ENCODE peak calls at places on chromosomes 13 and 19, in four cellular contexts. T, P, Y and Z are unnamed samples.

GRCh38 chr13:108915634-108916497 is 286.5 kb downstream of the MYO16 start:
- DNase-seq in T (no peak), P (peak), Y (peak), Z (peak)

GRCh38 chr19:19538767-19539166 is 702 bp downstream of the CILP2 start:
- DNase-seq in T (no peak), P (no peak), Y (no peak), Z (no peak)

GRCh38 chr13:45921337-45921736 is 69.8 kb upstream of the SIAH3 start:
- DNase-seq in T (no peak), P (no peak), Y (no peak), Z (no peak)

GRCh38 chr13:76754414-76754813 is 131.8 kb downstream of the KCTD12 start:
- DNase-seq in T (no peak), P (no peak), Y (no peak), Z (no peak)

GRCh38 chr19:3027981-3028304 is 1.1 kb downstream of the TLE2 start:
- DNase-seq in T (no peak), P (peak), Y (no peak), Z (no peak)

GRCh38 chr13:29569253-29570057 is 26.0 kb downstream of the SLC7A1 start:
- DNase-seq in T (no peak), P (peak), Y (no peak), Z (no peak)

GRCh38 chr13:108425056-108425455 is 155.5 kb downstream of the TNFSF13B start:
- DNase-seq in T (no peak), P (no peak), Y (no peak), Z (no peak)

GRCh38 chr13:96229356-96229755 is 139.4 kb downstream of the HS6ST3 start:
- DNase-seq in T (no peak), P (no peak), Y (peak), Z (no peak)

GRCh38 chr19:2270157-2270571 is 11.8 kb downstream of the PEAK3 start:
- DNase-seq in T (peak), P (peak), Y (peak), Z (no peak)

GRCh38 chr19:53579518-53579917 is 41.6 kb downstream of the ZNF331 start:
- DNase-seq in T (no peak), P (no peak), Y (no peak), Z (no peak)

GRCh38 chr13:77511552-77511951 is 24.0 kb upstream of the SCEL start:
- DNase-seq in T (no peak), P (no peak), Y (no peak), Z (no peak)

GRCh38 chr13:111886217-111886945 is 180.6 kb upstream of the SOX1 start:
- DNase-seq in T (no peak), P (no peak), Y (no peak), Z (no peak)

GRCh38 chr19:43534811-43535761 is 2.1 kb downstream of the ZNF575 start:
- DNase-seq in T (peak), P (peak), Y (peak), Z (peak)

GRCh38 chr13:24348797-24349515 is 39.6 kb downstream of the C1QTNF9 start:
- DNase-seq in T (no peak), P (peak), Y (no peak), Z (no peak)

GRCh38 chr13:37985281-37985680 is 115.7 kb upstream of the TRPC4 start:
- DNase-seq in T (no peak), P (no peak), Y (no peak), Z (no peak)

GRCh38 chr13:68304287-68304893 is 1074.3 kb upstream of the PCDH9 start:
- DNase-seq in T (no peak), P (no peak), Y (no peak), Z (no peak)

GRCh38 chr13:63190742-63191141 is 1775.1 kb upstream of the PCDH20 start:
- DNase-seq in T (no peak), P (no peak), Y (no peak), Z (no peak)

DNA sequence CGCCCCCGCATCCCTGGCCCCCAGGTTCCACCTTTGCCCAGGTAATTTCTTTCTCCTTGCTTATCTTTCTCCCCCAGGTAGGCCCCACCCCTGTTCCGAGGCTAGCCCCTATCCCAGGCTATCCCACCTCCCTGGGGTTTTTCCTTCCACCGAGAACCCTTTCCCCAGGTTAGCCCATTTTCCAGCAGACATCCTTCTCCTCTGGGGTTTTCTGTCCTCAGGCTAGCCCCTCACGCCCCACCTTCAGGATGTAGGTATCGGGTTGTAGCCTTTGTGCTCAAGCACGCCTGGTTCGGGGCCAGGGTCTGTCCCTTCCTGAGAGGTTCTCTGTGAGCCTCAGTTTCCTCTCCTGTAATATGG is 835 bp downstream of the FSD1 start:
- DNase-seq in T (no peak), P (no peak), Y (peak), Z (no peak)
- H3K4me3 ChIP-seq in T (no peak), P (no peak), Y (no peak), Z (no peak)

DNA sequence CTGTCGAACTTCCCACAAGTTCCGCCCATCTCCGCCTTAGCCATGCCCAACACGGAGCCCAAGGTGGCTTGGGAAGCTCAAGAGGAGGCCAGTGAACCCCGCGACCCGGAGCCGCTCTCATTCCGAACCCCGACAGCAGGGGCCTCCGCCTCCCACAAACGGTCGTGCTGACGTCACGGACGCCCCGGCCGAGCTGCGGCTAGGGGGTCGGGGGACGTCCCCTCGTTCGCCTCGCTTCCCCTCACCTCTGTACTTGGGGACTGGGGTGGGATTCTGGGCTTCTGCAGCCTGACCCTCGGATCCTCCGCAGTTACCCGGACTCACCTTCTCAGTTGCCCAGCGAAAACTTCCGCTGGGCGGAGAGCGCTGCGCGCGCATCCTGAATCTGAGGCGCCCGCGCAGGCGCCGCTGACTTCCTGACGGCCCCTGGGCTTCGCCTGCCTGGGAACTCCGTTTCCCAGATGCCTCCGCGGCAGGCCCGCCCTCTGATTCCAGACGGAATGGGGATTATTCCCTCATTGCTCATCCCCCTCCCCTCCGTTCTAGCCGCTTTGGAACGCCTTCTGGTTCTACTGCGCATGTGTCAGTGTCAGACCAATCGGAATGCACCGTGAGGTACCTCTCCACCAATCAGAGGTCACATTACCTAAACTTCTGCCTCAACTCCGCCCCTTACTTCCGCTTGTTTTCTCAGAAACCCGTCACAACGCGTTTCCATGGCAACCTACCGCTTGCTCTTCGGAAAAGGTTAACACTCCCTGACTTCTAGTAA is at the start of gene VRK3:
- DNase-seq in T (peak), P (peak), Y (peak), Z (peak)
- TF ChIP-seq EP300 in T (no peak), P (no peak), Y (no peak), Z (peak)

GRCh38 chr13:48586591-48587103 is 53.8 kb upstream of the RCBTB2 start:
- DNase-seq in T (no peak), P (no peak), Y (peak), Z (no peak)

GRCh38 chr13:48585456-48585840 is 52.6 kb upstream of the RCBTB2 start:
- DNase-seq in T (no peak), P (peak), Y (no peak), Z (no peak)

GRCh38 chr13:48582086-48582485 is 49.2 kb upstream of the RCBTB2 start:
- DNase-seq in T (no peak), P (no peak), Y (no peak), Z (no peak)

GRCh38 chr13:48580886-48581285 is 48.0 kb upstream of the RCBTB2 start:
- DNase-seq in T (no peak), P (no peak), Y (no peak), Z (no peak)

DNA sequence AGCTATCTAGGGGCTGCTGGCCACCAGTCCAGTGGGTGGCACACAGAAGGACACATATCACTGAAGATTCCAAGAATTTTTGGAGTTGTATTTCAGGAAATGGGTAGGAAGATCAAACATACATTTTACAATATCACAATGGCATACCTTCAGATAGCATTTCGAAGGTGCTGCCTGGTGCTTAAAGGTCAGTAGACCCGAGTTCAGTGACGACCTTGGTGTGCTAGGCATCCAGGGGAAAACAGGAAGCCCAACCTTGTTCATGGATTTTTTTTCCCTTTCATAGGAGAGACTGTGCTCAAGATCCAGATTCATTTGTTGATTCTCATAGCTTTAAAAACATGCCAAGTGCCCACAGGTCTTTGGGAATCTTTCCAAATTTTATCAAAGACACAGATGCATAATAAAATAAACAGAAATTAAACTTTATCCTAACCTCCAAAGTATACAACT is 51.0 kb upstream of the RCBTB2 start:
- DNase-seq in T (no peak), P (no peak), Y (no peak), Z (no peak)
- TF ChIP-seq CTCF in T (no peak), P (no peak), Y (no peak), Z (no peak)

GRCh38 chr13:112969692-112970338 is 801 bp downstream of the MCF2L start:
- DNase-seq in T (no peak), P (peak), Y (no peak), Z (no peak)
- H3K4me3 ChIP-seq in T (peak), P (peak), Y (no peak), Z (peak)

DNA sequence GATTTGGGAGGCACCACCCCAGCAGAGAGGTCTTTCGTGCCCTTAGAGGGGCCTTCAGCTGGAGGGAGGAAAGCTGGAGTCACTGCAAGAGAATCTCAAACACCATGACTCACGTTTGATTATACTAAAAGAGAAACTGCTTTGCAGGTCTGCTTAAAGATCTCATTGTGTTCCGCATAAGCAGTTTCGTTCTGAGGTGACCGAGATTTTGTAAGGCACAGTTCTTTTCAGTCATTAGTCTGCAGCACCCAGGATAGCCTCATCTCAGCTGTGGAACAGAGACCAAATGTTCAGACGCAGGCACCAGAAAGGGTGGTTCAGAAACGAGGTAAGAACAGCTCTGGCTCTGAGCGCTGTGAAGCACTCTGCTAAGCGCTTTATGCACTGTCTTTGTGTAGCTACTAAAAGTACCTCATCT is 71.2 kb upstream of the GTF3A start:
- DNase-seq in T (no peak), P (no peak), Y (no peak), Z (no peak)
- TF ChIP-seq EP300 in T (no peak), P (no peak), Y (no peak), Z (no peak)

GRCh38 chr13:42039946-42040729 is 8.3 kb upstream of the DGKH start:
- DNase-seq in T (peak), P (peak), Y (peak), Z (peak)

GRCh38 chr13:42041017-42041683 is 7.3 kb upstream of the DGKH start:
- DNase-seq in T (peak), P (peak), Y (peak), Z (no peak)

GRCh38 chr13:42043676-42044075 is 4.8 kb upstream of the DGKH start:
- DNase-seq in T (no peak), P (no peak), Y (no peak), Z (no peak)

GRCh38 chr13:42040730-42041016 is 7.8 kb upstream of the DGKH start:
- DNase-seq in T (no peak), P (no peak), Y (no peak), Z (no peak)

GRCh38 chr13:42041684-42042035 is 6.8 kb upstream of the DGKH start:
- DNase-seq in T (no peak), P (peak), Y (peak), Z (peak)
- TF ChIP-seq CTCF in T (peak), P (peak), Y (peak), Z (peak)

GRCh38 chr13:87810920-87811344 is 139.8 kb downstream of the SLITRK5 start:
- DNase-seq in T (peak), P (no peak), Y (no peak), Z (no peak)
- H3K4me3 ChIP-seq in T (no peak), P (no peak), Y (no peak), Z (no peak)

GRCh38 chr13:43431279-43431678 is 355.5 kb downstream of the ENOX1 start:
- DNase-seq in T (no peak), P (no peak), Y (no peak), Z (no peak)
- TF ChIP-seq EP300 in T (no peak), P (no peak), Y (no peak), Z (no peak)

GRCh38 chr13:20482275-20482761 is 43.3 kb downstream of the CRYL1 start:
- DNase-seq in T (no peak), P (no peak), Y (no peak), Z (peak)
- TF ChIP-seq CTCF in T (no peak), P (no peak), Y (no peak), Z (no peak)